ENCODE peak calls at places on chromosomes 13 and 19, in eight cellular contexts. K is brain microvascular endothelial cell, T is cardiac fibroblast, H is AG09319, M is suprapubic skin, X is breast epithelium, S is HepG2, C is AG04449. Z is an unnamed sample.

GRCh38 chr13:110108348-110109139 is 198.4 kb downstream of the COL4A1 start:
- DNase-seq in X (peak), T (peak), M (no peak), H (peak), C (no peak), K (peak), S (peak), Z (no peak)

GRCh38 chr13:80010286-80010831 is 330.6 kb downstream of the SPRY2 start:
- DNase-seq in X (no peak), H (no peak), T (no peak), C (no peak), M (no peak), S (no peak), K (no peak), Z (no peak)

GRCh38 chr13:59480857-59481256 is 682.9 kb downstream of the DIAPH3 start:
- DNase-seq in C (no peak), K (no peak), X (no peak), T (no peak), H (no peak), S (no peak), M (no peak), Z (no peak)

GRCh38 chr13:43019811-43020210 is 3.6 kb upstream of the DNAJC15 start:
- DNase-seq in S (no peak), M (no peak), K (no peak), X (no peak), T (no peak), C (no peak), H (no peak), Z (no peak)

GRCh38 chr13:26221399-26221720 is 754 bp downstream of the RNF6 start:
- DNase-seq in S (no peak), H (no peak), K (no peak), M (no peak), X (no peak), C (no peak), T (no peak), Z (no peak)

GRCh38 chr13:110415669-110416068 is 108.6 kb downstream of the COL4A2 start:
- DNase-seq in X (peak), S (peak), C (no peak), K (no peak), M (no peak), H (no peak), T (no peak), Z (no peak)

GRCh38 chr19:33205531-33206260 is 11.6 kb downstream of the LRP3 start:
- DNase-seq in H (no peak), T (no peak), C (no peak), S (no peak), M (no peak), K (no peak), X (no peak), Z (no peak)

GRCh38 chr19:16143399-16144215 is at the start of gene HSH2D:
- DNase-seq in S (peak), C (no peak), X (peak), H (no peak), M (no peak), K (no peak), T (no peak), Z (no peak)

GRCh38 chr19:661427-662196 is 1.4 kb downstream of the RNF126 start:
- DNase-seq in M (no peak), S (no peak), H (no peak), T (no peak), K (no peak), C (no peak), X (no peak), Z (no peak)

GRCh38 chr13:39900106-39900750 is 244.8 kb downstream of the COG6 start:
- DNase-seq in X (no peak), H (no peak), T (peak), M (no peak), K (peak), C (no peak), S (no peak), Z (no peak)

GRCh38 chr19:4396949-4397783 is 3.2 kb downstream of the SH3GL1 start:
- DNase-seq in S (no peak), X (no peak), T (no peak), C (no peak), K (no peak), H (no peak), M (no peak), Z (no peak)

GRCh38 chr19:52734340-52734892 is 428 bp downstream of the ZNF611 start:
- DNase-seq in T (peak), H (no peak), C (no peak), M (no peak), K (peak), X (no peak), S (no peak), Z (no peak)

GRCh38 chr13:98761126-98761978 is 8.9 kb upstream of the SLC15A1 start:
- DNase-seq in H (peak), S (peak), C (no peak), X (no peak), M (no peak), T (peak), K (peak), Z (no peak)

GRCh38 chr13:48278806-48279205 is 24.7 kb upstream of the RB1 start:
- DNase-seq in S (no peak), C (no peak), H (no peak), K (no peak), M (no peak), T (no peak), X (no peak), Z (no peak)

GRCh38 chr19:18488838-18489626 is 32.8 kb downstream of the ELL start:
- DNase-seq in S (peak), T (no peak), X (no peak), M (no peak), H (no peak), K (no peak), C (no peak), Z (no peak)

GRCh38 chr19:34904521-34904845 is 22.2 kb upstream of the ZNF30 start:
- DNase-seq in C (no peak), K (no peak), S (no peak), M (no peak), X (no peak), T (no peak), H (no peak), Z (no peak)

GRCh38 chr13:48411281-48412099 is 1.4 kb downstream of the LPAR6 start:
- DNase-seq in S (no peak), M (no peak), T (no peak), H (no peak), X (no peak), K (no peak), C (no peak), Z (no peak)

GRCh38 chr19:15125232-15126067 is 18.2 kb downstream of the SYDE1 start:
- DNase-seq in T (peak), C (peak), X (peak), H (peak), S (peak), K (peak), M (peak), Z (peak)

GRCh38 chr13:91036886-91037285 is 310.6 kb upstream of the MIR17HG start:
- DNase-seq in T (no peak), S (no peak), C (no peak), M (no peak), H (no peak), X (no peak), K (no peak), Z (no peak)

GRCh38 chr13:30607908-30608307 is 9.8 kb upstream of the USPL1 start:
- DNase-seq in C (no peak), S (no peak), M (no peak), H (no peak), K (no peak), X (no peak), T (no peak), Z (no peak)

GRCh38 chr19:5155586-5156210 is 184.9 kb downstream of the PTPRS start:
- DNase-seq in H (no peak), S (no peak), M (no peak), T (no peak), X (no peak), C (no peak), K (no peak), Z (no peak)

GRCh38 chr19:48111280-48111679 is 663 bp upstream of the PLA2G4C start:
- DNase-seq in S (no peak), T (no peak), H (no peak), K (no peak), M (no peak), C (no peak), X (no peak), Z (no peak)

GRCh38 chr19:55546822-55547614 is 1.7 kb upstream of the SBK3 start:
- DNase-seq in K (peak), H (no peak), M (peak), X (peak), S (peak), C (no peak), T (peak), Z (no peak)

GRCh38 chr13:99033814-99034213 is 56.0 kb upstream of the DOCK9 start:
- DNase-seq in K (no peak), S (peak), C (no peak), M (no peak), T (peak), H (no peak), X (no peak), Z (no peak)

GRCh38 chr19:4066682-4067395 is at the start of gene ZBTB7A:
- DNase-seq in C (no peak), X (peak), K (peak), H (peak), S (peak), T (peak), M (peak), Z (no peak)

GRCh38 chr19:7916137-7916907 is 1.7 kb downstream of the TGFBR3L start:
- DNase-seq in H (no peak), K (no peak), X (no peak), M (peak), S (no peak), C (no peak), T (no peak), Z (no peak)

GRCh38 chr13:109862627-109863026 is 76.2 kb upstream of the IRS2 start:
- DNase-seq in M (no peak), K (no peak), H (no peak), T (peak), C (no peak), S (no peak), X (no peak), Z (no peak)

GRCh38 chr13:92823059-92823458 is 403.5 kb upstream of the GPC6 start:
- DNase-seq in H (no peak), X (no peak), K (no peak), S (no peak), T (no peak), M (no peak), C (no peak), Z (no peak)

GRCh38 chr13:39451860-39452301 is 151.1 kb downstream of the LHFPL6 start:
- DNase-seq in C (no peak), X (no peak), M (no peak), S (no peak), K (peak), H (no peak), T (peak), Z (no peak)

GRCh38 chr13:60178327-60178726 is 14.6 kb upstream of the DIAPH3 start:
- DNase-seq in T (no peak), M (no peak), S (no peak), X (no peak), H (no peak), K (no peak), C (no peak), Z (no peak)

GRCh38 chr19:43798546-43799409 is 3.5 kb downstream of the LYPD5 start:
- DNase-seq in H (no peak), X (peak), S (no peak), M (no peak), T (peak), C (no peak), K (no peak), Z (no peak)

GRCh38 chr19:53980553-53981407 is 10.7 kb upstream of the CACNG6 start:
- DNase-seq in C (no peak), X (no peak), K (peak), S (peak), T (peak), M (no peak), H (no peak), Z (no peak)

GRCh38 chr19:623974-624373 is 9.4 kb downstream of the POLRMT start:
- DNase-seq in C (peak), H (no peak), T (peak), M (no peak), X (no peak), S (no peak), K (peak), Z (no peak)

GRCh38 chr19:7132054-7132453 is 62.6 kb downstream of the ZNF557 start:
- DNase-seq in T (no peak), H (no peak), M (peak), C (no peak), S (no peak), X (no peak), K (no peak), Z (no peak)

GRCh38 chr13:34127523-34127922 is 309.6 kb downstream of the RFC3 start:
- DNase-seq in X (no peak), S (no peak), T (no peak), M (no peak), C (no peak), H (no peak), K (no peak), Z (no peak)

GRCh38 chr13:33229446-33230177 is 55.9 kb downstream of the STARD13 start:
- DNase-seq in C (no peak), M (no peak), X (no peak), K (no peak), T (no peak), S (peak), H (no peak), Z (no peak)

GRCh38 chr19:56538761-56539263 is at the start of gene ZFP28:
- DNase-seq in X (no peak), M (peak), K (no peak), S (no peak), T (no peak), C (no peak), H (no peak), Z (peak)

GRCh38 chr19:51188227-51188559 is 36.7 kb upstream of the CD33 start:
- DNase-seq in C (no peak), M (no peak), K (no peak), H (no peak), T (no peak), S (no peak), X (no peak), Z (no peak)

GRCh38 chr13:24050292-24050711 is 110.2 kb upstream of the SPATA13 start:
- DNase-seq in H (no peak), X (peak), S (no peak), M (no peak), T (peak), C (no peak), K (peak), Z (no peak)

GRCh38 chr13:24050796-24051715 is 109.5 kb upstream of the SPATA13 start:
- DNase-seq in T (no peak), K (no peak), C (no peak), H (no peak), X (no peak), M (no peak), S (no peak), Z (no peak)

GRCh38 chr13:24053505-24054251 is 106.8 kb upstream of the SPATA13 start:
- DNase-seq in M (no peak), C (no peak), S (peak), H (no peak), K (peak), X (peak), T (peak), Z (no peak)

GRCh38 chr13:24052547-24052981 is 108.0 kb upstream of the SPATA13 start:
- DNase-seq in T (peak), S (no peak), M (no peak), K (no peak), H (no peak), X (no peak), C (no peak), Z (no peak)
- TF ChIP-seq CTCF in T (no peak), S (no peak), M (no peak), K (peak), H (peak), X (no peak), C (peak), Z (no peak)

DNA sequence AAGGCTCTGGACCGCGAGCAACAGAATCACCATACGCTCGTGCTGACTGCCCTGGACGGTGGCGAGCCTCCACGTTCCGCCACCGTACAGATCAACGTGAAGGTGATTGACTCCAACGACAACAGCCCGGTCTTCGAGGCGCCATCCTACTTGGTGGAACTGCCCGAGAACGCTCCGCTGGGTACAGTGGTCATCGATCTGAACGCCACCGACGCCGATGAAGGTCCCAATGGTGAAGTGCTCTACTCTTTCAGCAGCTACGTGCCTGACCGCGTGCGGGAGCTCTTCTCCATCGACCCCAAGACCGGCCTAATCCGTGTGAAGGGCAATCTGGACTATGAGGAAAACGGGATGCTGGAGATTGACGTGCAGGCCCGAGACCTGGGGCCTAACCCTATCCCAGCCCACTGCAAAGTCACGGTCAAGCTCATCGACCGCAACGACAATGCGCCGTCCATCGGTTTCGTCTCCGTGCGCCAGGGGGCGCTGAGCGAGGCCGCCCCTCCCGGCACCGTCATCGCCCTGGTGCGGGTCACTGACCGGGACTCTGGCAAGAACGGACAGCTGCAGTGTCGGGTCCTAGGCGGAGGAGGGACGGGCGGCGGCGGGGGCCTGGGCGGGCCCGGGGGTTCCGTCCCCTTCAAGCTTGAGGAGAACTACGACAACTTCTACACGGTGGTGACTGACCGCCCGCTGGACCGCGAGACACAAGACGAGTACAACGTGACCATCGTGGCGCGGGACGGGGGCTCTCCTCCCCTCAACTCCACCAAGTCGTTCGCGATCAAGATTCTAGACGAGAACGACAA is 1.8 kb downstream of the PCDH17 start:
- DNase-seq in T (no peak), H (no peak), K (no peak), X (no peak), S (no peak), C (no peak), M (peak), Z (peak)
- TF ChIP-seq CTCF in T (peak), H (no peak), K (peak), X (no peak), S (no peak), C (no peak), M (no peak), Z (peak)

DNA sequence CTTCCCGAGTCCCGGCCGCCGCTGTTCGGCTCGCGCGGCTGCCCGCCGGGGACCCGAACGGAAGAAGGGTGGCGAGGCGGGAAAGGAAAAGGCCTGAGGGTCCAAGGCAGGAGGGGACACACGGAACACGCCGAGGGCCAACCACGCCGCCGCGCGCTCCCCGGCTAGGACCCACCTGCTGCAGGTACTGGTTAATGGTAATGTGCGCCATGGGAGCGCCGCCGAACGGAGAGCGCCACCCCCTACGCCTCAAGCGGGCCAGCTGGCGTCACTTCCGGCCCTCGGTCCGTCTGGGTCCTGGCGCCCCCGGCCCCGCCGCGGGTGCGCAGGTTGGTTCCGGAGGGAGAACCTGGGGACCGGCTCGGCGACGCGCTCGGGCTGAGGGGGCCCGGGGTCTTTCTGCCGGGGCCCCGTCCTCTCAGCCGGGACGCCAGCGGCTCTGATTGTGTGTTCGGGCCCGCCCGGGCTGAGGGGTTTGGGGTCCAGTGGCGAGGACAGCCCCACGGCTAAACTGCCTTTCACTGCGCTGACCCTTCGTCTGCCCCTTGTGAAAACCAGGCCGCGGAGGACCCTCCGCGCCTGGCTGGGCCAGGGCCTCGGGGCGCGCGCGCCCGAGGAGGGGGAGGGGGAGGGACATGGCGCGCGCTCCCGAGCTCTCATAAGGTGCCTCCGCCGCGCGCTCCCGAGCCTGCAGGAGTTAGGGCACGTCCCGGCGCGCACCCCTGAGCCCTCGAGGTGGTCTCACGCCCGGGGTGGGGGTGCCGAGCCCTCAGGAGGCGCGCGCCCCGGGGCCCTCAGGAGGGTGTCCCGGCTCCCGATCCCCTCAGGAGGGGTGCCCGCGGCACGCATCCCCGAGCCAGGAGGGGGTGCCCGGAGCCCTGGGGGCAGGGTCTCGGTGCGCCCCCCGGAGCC is at the start of gene PCID2:
- DNase-seq in X (peak), K (peak), H (peak), S (peak), M (peak), T (peak), C (peak), Z (peak)
- TF ChIP-seq CTCF in X (no peak), K (no peak), H (no peak), S (peak), M (no peak), T (no peak), C (peak), Z (no peak)

DNA sequence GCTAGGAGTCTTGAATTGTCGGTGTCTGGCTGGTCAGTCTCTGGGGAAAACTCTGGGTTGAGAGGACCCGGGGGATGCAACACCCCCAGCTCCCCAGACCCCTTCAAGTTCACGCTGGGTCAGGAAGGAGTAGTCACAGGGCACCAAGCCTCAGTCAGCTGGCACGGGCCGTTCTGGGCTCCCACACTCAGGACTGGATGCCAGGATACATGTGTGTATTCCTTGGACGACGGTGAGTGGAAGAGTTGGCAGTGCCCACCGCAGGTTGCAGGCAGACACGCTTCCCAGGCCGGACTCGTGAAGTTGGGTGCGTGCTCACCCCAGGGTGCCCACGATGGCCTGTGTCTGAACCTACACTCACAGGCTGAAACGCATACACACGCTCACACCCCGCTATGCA is 5.5 kb downstream of the GADD45B start:
- DNase-seq in S (no peak), K (no peak), X (no peak), H (no peak), T (no peak), M (no peak), C (no peak), Z (no peak)
- TF ChIP-seq CTCF in S (no peak), K (no peak), X (no peak), H (no peak), T (no peak), M (no peak), C (no peak), Z (no peak)

DNA sequence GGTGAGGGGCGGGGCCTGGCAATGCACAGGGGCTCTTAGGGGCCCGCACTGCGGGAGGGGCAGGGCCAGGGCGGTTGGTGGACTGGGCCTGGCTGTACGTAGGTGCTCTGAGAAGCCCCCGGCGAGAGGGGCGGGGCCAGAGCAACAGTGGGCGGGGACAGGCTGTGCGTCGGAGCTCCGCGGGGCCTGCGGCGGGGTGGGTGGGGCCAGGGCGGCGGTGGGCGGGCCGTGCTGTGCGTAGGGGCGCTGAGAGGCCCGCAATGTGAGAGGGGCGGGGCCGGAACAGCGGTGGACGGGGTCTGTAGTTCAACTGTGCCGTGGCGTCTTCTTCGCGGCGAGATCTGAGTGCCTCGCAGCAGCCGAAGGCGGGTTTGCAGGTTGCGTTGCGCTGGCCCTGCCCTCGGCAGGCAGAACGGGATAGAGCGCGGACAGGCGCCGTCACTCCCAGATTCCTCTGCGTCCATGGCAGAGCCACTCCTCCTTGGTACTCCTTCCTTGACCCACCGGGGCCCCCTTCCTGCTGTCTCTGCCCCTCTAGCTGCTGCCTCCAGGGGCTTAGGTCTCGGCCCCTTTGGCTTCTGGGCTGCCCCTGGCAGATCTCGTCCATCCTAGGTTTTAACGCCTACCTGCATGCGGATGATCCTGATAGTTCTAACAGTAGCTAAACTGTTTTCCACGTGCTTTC is 33.2 kb downstream of the CCNE1 start:
- DNase-seq in X (peak), H (peak), T (peak), M (peak), S (peak), K (peak), C (peak), Z (peak)
- TF ChIP-seq CTCF in X (no peak), H (no peak), T (no peak), M (no peak), S (peak), K (no peak), C (no peak), Z (peak)